ENCODE peak calls at places on chromosomes 6 and 20, in eight cellular contexts. One of them, this sample, is unnamed.

GRCh38 chr6:50816115-50816675 is 2.5 kb upstream of the TFAP2B start:
- DNase-seq in Daoy: peak
- DNase-seq in ovary: no peak
- DNase-seq in esophagus squamous epithelium: no peak
- DNase-seq in NCI-H460: peak
- DNase-seq in activated CD4-positive, alpha-beta T cell treated with anti-CD3 and anti-CD28 coated beads for 1 hour: peak
- DNase-seq in brain microvascular endothelial cell: peak
- DNase-seq in pons: peak
- DNase-seq in this sample: peak

GRCh38 chr20:53492212-53492611 is 101.4 kb downstream of the ZNF217 start:
- DNase-seq in Daoy: no peak
- DNase-seq in ovary: no peak
- DNase-seq in esophagus squamous epithelium: no peak
- DNase-seq in NCI-H460: no peak
- DNase-seq in activated CD4-positive, alpha-beta T cell treated with anti-CD3 and anti-CD28 coated beads for 1 hour: no peak
- DNase-seq in brain microvascular endothelial cell: no peak
- DNase-seq in pons: no peak
- DNase-seq in this sample: no peak

GRCh38 chr6:169452117-169452868 is 198.6 kb upstream of the THBS2 start:
- DNase-seq in Daoy: peak
- DNase-seq in ovary: peak
- DNase-seq in esophagus squamous epithelium: no peak
- DNase-seq in NCI-H460: no peak
- DNase-seq in activated CD4-positive, alpha-beta T cell treated with anti-CD3 and anti-CD28 coated beads for 1 hour: no peak
- DNase-seq in brain microvascular endothelial cell: peak
- DNase-seq in pons: peak
- DNase-seq in this sample: no peak

GRCh38 chr20:3716195-3716834 is 3.9 kb upstream of the SIGLEC1 start:
- DNase-seq in Daoy: peak
- DNase-seq in ovary: peak
- DNase-seq in esophagus squamous epithelium: no peak
- DNase-seq in NCI-H460: peak
- DNase-seq in activated CD4-positive, alpha-beta T cell treated with anti-CD3 and anti-CD28 coated beads for 1 hour: no peak
- DNase-seq in brain microvascular endothelial cell: peak
- DNase-seq in pons: no peak
- DNase-seq in this sample: no peak

GRCh38 chr6:446418-447366 is 55.1 kb downstream of the IRF4 start:
- DNase-seq in Daoy: peak
- DNase-seq in ovary: no peak
- DNase-seq in esophagus squamous epithelium: no peak
- DNase-seq in NCI-H460: no peak
- DNase-seq in activated CD4-positive, alpha-beta T cell treated with anti-CD3 and anti-CD28 coated beads for 1 hour: peak
- DNase-seq in brain microvascular endothelial cell: no peak
- DNase-seq in pons: no peak
- DNase-seq in this sample: no peak

GRCh38 chr6:158131926-158132325 is 36.1 kb downstream of the SERAC1 start:
- DNase-seq in Daoy: peak
- DNase-seq in ovary: no peak
- DNase-seq in esophagus squamous epithelium: no peak
- DNase-seq in NCI-H460: peak
- DNase-seq in activated CD4-positive, alpha-beta T cell treated with anti-CD3 and anti-CD28 coated beads for 1 hour: no peak
- DNase-seq in brain microvascular endothelial cell: peak
- DNase-seq in pons: no peak
- DNase-seq in this sample: no peak

GRCh38 chr6:88246654-88247053 is 80.5 kb upstream of the CNR1 start:
- DNase-seq in Daoy: no peak
- DNase-seq in ovary: no peak
- DNase-seq in esophagus squamous epithelium: no peak
- DNase-seq in NCI-H460: no peak
- DNase-seq in activated CD4-positive, alpha-beta T cell treated with anti-CD3 and anti-CD28 coated beads for 1 hour: no peak
- DNase-seq in brain microvascular endothelial cell: no peak
- DNase-seq in pons: no peak
- DNase-seq in this sample: no peak

GRCh38 chr6:53044071-53044470 is 21.1 kb upstream of the FBXO9 start:
- DNase-seq in Daoy: peak
- DNase-seq in ovary: no peak
- DNase-seq in esophagus squamous epithelium: no peak
- DNase-seq in NCI-H460: no peak
- DNase-seq in activated CD4-positive, alpha-beta T cell treated with anti-CD3 and anti-CD28 coated beads for 1 hour: no peak
- DNase-seq in brain microvascular endothelial cell: peak
- DNase-seq in pons: no peak
- DNase-seq in this sample: no peak

GRCh38 chr20:14336667-14337066 is 745 bp downstream of the FLRT3 start:
- DNase-seq in Daoy: no peak
- DNase-seq in ovary: no peak
- DNase-seq in esophagus squamous epithelium: no peak
- DNase-seq in NCI-H460: no peak
- DNase-seq in activated CD4-positive, alpha-beta T cell treated with anti-CD3 and anti-CD28 coated beads for 1 hour: no peak
- DNase-seq in brain microvascular endothelial cell: peak
- DNase-seq in pons: peak
- DNase-seq in this sample: peak

GRCh38 chr6:20811112-20811746 is 277.0 kb downstream of the CDKAL1 start:
- DNase-seq in Daoy: peak
- DNase-seq in ovary: no peak
- DNase-seq in esophagus squamous epithelium: no peak
- DNase-seq in NCI-H460: peak
- DNase-seq in activated CD4-positive, alpha-beta T cell treated with anti-CD3 and anti-CD28 coated beads for 1 hour: no peak
- DNase-seq in brain microvascular endothelial cell: peak
- DNase-seq in pons: no peak
- DNase-seq in this sample: no peak

GRCh38 chr6:33427585-33428218 is 7.8 kb downstream of the SYNGAP1 start:
- DNase-seq in Daoy: peak
- DNase-seq in ovary: peak
- DNase-seq in esophagus squamous epithelium: no peak
- DNase-seq in NCI-H460: no peak
- DNase-seq in activated CD4-positive, alpha-beta T cell treated with anti-CD3 and anti-CD28 coated beads for 1 hour: peak
- DNase-seq in brain microvascular endothelial cell: no peak
- DNase-seq in pons: no peak
- DNase-seq in this sample: peak

GRCh38 chr6:134683783-134684765 is 265.8 kb downstream of the ALDH8A1 start:
- DNase-seq in Daoy: no peak
- DNase-seq in ovary: no peak
- DNase-seq in esophagus squamous epithelium: no peak
- DNase-seq in NCI-H460: no peak
- DNase-seq in activated CD4-positive, alpha-beta T cell treated with anti-CD3 and anti-CD28 coated beads for 1 hour: no peak
- DNase-seq in brain microvascular endothelial cell: no peak
- DNase-seq in pons: no peak
- DNase-seq in this sample: no peak

GRCh38 chr20:57987659-57988058 is 240.8 kb downstream of the ANKRD60 start:
- DNase-seq in Daoy: no peak
- DNase-seq in ovary: no peak
- DNase-seq in esophagus squamous epithelium: no peak
- DNase-seq in NCI-H460: no peak
- DNase-seq in activated CD4-positive, alpha-beta T cell treated with anti-CD3 and anti-CD28 coated beads for 1 hour: no peak
- DNase-seq in brain microvascular endothelial cell: no peak
- DNase-seq in pons: no peak
- DNase-seq in this sample: no peak

GRCh38 chr20:61737346-61737745 is 328.3 kb downstream of the TAF4 start:
- DNase-seq in Daoy: no peak
- DNase-seq in ovary: no peak
- DNase-seq in esophagus squamous epithelium: no peak
- DNase-seq in NCI-H460: no peak
- DNase-seq in activated CD4-positive, alpha-beta T cell treated with anti-CD3 and anti-CD28 coated beads for 1 hour: no peak
- DNase-seq in brain microvascular endothelial cell: no peak
- DNase-seq in pons: no peak
- DNase-seq in this sample: no peak

GRCh38 chr6:160132776-160133338 is 11.2 kb downstream of the SLC22A1 start:
- DNase-seq in Daoy: no peak
- DNase-seq in ovary: no peak
- DNase-seq in esophagus squamous epithelium: no peak
- DNase-seq in NCI-H460: no peak
- DNase-seq in activated CD4-positive, alpha-beta T cell treated with anti-CD3 and anti-CD28 coated beads for 1 hour: no peak
- DNase-seq in brain microvascular endothelial cell: peak
- DNase-seq in pons: no peak
- DNase-seq in this sample: no peak

GRCh38 chr20:16476032-16476431 is 97.2 kb downstream of the KIF16B start:
- DNase-seq in Daoy: peak
- DNase-seq in ovary: no peak
- DNase-seq in esophagus squamous epithelium: no peak
- DNase-seq in NCI-H460: peak
- DNase-seq in activated CD4-positive, alpha-beta T cell treated with anti-CD3 and anti-CD28 coated beads for 1 hour: no peak
- DNase-seq in brain microvascular endothelial cell: peak
- DNase-seq in pons: peak
- DNase-seq in this sample: peak

GRCh38 chr6:5665173-5665572 is 341.6 kb downstream of the NRN1 start:
- DNase-seq in Daoy: no peak
- DNase-seq in ovary: no peak
- DNase-seq in esophagus squamous epithelium: no peak
- DNase-seq in NCI-H460: no peak
- DNase-seq in activated CD4-positive, alpha-beta T cell treated with anti-CD3 and anti-CD28 coated beads for 1 hour: no peak
- DNase-seq in brain microvascular endothelial cell: no peak
- DNase-seq in pons: no peak
- DNase-seq in this sample: no peak

GRCh38 chr6:15359335-15359862 is 113.5 kb downstream of the JARID2 start:
- DNase-seq in Daoy: no peak
- DNase-seq in ovary: no peak
- DNase-seq in esophagus squamous epithelium: no peak
- DNase-seq in NCI-H460: no peak
- DNase-seq in activated CD4-positive, alpha-beta T cell treated with anti-CD3 and anti-CD28 coated beads for 1 hour: no peak
- DNase-seq in brain microvascular endothelial cell: peak
- DNase-seq in pons: no peak
- DNase-seq in this sample: no peak

GRCh38 chr20:6818033-6818808 is 50.7 kb downstream of the BMP2 start:
- DNase-seq in Daoy: peak
- DNase-seq in ovary: no peak
- DNase-seq in esophagus squamous epithelium: no peak
- DNase-seq in NCI-H460: no peak
- DNase-seq in activated CD4-positive, alpha-beta T cell treated with anti-CD3 and anti-CD28 coated beads for 1 hour: no peak
- DNase-seq in brain microvascular endothelial cell: peak
- DNase-seq in pons: no peak
- DNase-seq in this sample: no peak

GRCh38 chr20:21640556-21640955 is 64.9 kb upstream of the PAX1 start:
- DNase-seq in Daoy: peak
- DNase-seq in ovary: no peak
- DNase-seq in esophagus squamous epithelium: no peak
- DNase-seq in NCI-H460: peak
- DNase-seq in activated CD4-positive, alpha-beta T cell treated with anti-CD3 and anti-CD28 coated beads for 1 hour: no peak
- DNase-seq in brain microvascular endothelial cell: no peak
- DNase-seq in pons: no peak
- DNase-seq in this sample: no peak

GRCh38 chr6:38688579-38689087 is 14.3 kb downstream of the GLO1 start:
- DNase-seq in Daoy: no peak
- DNase-seq in ovary: no peak
- DNase-seq in esophagus squamous epithelium: no peak
- DNase-seq in NCI-H460: no peak
- DNase-seq in activated CD4-positive, alpha-beta T cell treated with anti-CD3 and anti-CD28 coated beads for 1 hour: no peak
- DNase-seq in brain microvascular endothelial cell: no peak
- DNase-seq in pons: no peak
- DNase-seq in this sample: no peak

This sample was measured in cerebellum.